ENCODE peak calls at places on chromosomes 13 and 19, in ten cellular contexts. B is GM20000; A is heart left ventricle; K is IMR-90; I is endothelial cell; Q is CD8-positive, alpha-beta T cell; P is body of pancreas; V is osteoblast; T is cardiac fibroblast; O is fibroblast of mammary gland. J is an unnamed sample.

GRCh38 chr19:16040642-16041041 is 35.7 kb upstream of the TPM4 start:
- DNase-seq in B (no peak), A (no peak), K (peak), I (no peak), Q (no peak), P (no peak), V (peak), T (peak), O (peak), J (no peak)

GRCh38 chr19:3151563-3152430 is 16.0 kb downstream of the GNA15 start:
- DNase-seq in B (no peak), A (no peak), K (no peak), I (no peak), Q (no peak), P (no peak), V (no peak), T (peak), O (no peak), J (no peak)

GRCh38 chr13:101579291-101579802 is 126.9 kb downstream of the ITGBL1 start:
- DNase-seq in B (no peak), A (no peak), K (peak), I (no peak), Q (no peak), P (no peak), V (peak), T (peak), O (peak), J (no peak)

GRCh38 chr19:38404858-38405257 is 2.0 kb downstream of the FAM98C start:
- DNase-seq in B (no peak), A (no peak), K (no peak), I (no peak), Q (no peak), P (no peak), V (peak), T (no peak), O (no peak), J (no peak)

GRCh38 chr13:79791471-79792042 is 310.6 kb downstream of the NDFIP2 start:
- DNase-seq in B (no peak), A (no peak), K (no peak), I (no peak), Q (no peak), P (no peak), V (no peak), T (no peak), O (no peak), J (no peak)

GRCh38 chr19:34189917-34190425 is 17.7 kb downstream of the LSM14A start:
- DNase-seq in B (no peak), A (no peak), K (no peak), I (no peak), Q (no peak), P (no peak), V (no peak), T (peak), O (no peak), J (no peak)

GRCh38 chr13:113820813-113821651 is 42.8 kb downstream of the GAS6 start:
- DNase-seq in B (no peak), A (peak), K (peak), I (no peak), Q (no peak), P (peak), V (peak), T (peak), O (peak), J (no peak)

GRCh38 chr19:3975144-3975543 is 4.2 kb upstream of the DAPK3 start:
- DNase-seq in B (no peak), A (no peak), K (no peak), I (no peak), Q (no peak), P (no peak), V (no peak), T (no peak), O (no peak), J (no peak)

GRCh38 chr19:56504581-56504980 is 3.1 kb upstream of the ZNF471 start:
- DNase-seq in B (no peak), A (no peak), K (peak), I (no peak), Q (no peak), P (no peak), V (peak), T (peak), O (peak), J (no peak)

GRCh38 chr13:22486490-22486889 is 694.3 kb upstream of the SGCG start:
- DNase-seq in B (no peak), A (no peak), K (no peak), I (no peak), Q (no peak), P (no peak), V (no peak), T (no peak), O (no peak), J (no peak)

GRCh38 chr19:5005096-5005495 is 36.2 kb downstream of the KDM4B start:
- DNase-seq in B (no peak), A (no peak), K (no peak), I (no peak), Q (no peak), P (no peak), V (peak), T (no peak), O (no peak), J (no peak)

GRCh38 chr19:39296055-39296645 is at the start of gene IFNL1:
- DNase-seq in B (no peak), A (no peak), K (no peak), I (no peak), Q (no peak), P (no peak), V (no peak), T (no peak), O (no peak), J (no peak)

GRCh38 chr13:45850020-45850613 is 1.4 kb downstream of the SIAH3 start:
- DNase-seq in B (no peak), A (no peak), K (no peak), I (no peak), Q (no peak), P (no peak), V (no peak), T (no peak), O (no peak), J (no peak)

GRCh38 chr13:109833071-109833470 is 46.7 kb upstream of the IRS2 start:
- DNase-seq in B (no peak), A (no peak), K (no peak), I (no peak), Q (no peak), P (no peak), V (no peak), T (no peak), O (no peak), J (no peak)

GRCh38 chr19:41325947-41326706 is 16.2 kb downstream of the CCDC97 start:
- DNase-seq in B (peak), A (peak), K (peak), I (no peak), Q (no peak), P (peak), V (peak), T (no peak), O (peak), J (no peak)

GRCh38 chr13:44311011-44311481 is 62.6 kb upstream of the SERP2 start:
- DNase-seq in B (no peak), A (no peak), K (peak), I (no peak), Q (no peak), P (no peak), V (peak), T (peak), O (peak), J (no peak)

GRCh38 chr13:41308241-41308640 is 2.8 kb upstream of the NAA16 start:
- DNase-seq in B (no peak), A (no peak), K (no peak), I (no peak), Q (no peak), P (no peak), V (no peak), T (no peak), O (no peak), J (no peak)

GRCh38 chr19:51271015-51271600 is 20.2 kb downstream of the SIGLECL1 start:
- DNase-seq in B (no peak), A (no peak), K (no peak), I (no peak), Q (no peak), P (no peak), V (peak), T (no peak), O (peak), J (no peak)

GRCh38 chr13:27006519-27007161 is 165.0 kb downstream of the USP12 start:
- DNase-seq in B (no peak), A (no peak), K (peak), I (no peak), Q (no peak), P (peak), V (peak), T (peak), O (peak), J (no peak)

GRCh38 chr13:90510319-90510718 is 837.2 kb upstream of the MIR17HG start:
- DNase-seq in B (no peak), A (no peak), K (no peak), I (no peak), Q (no peak), P (no peak), V (no peak), T (no peak), O (no peak), J (no peak)

GRCh38 chr13:49020940-49021548 is 45.3 kb downstream of the FNDC3A start:
- DNase-seq in B (no peak), A (no peak), K (no peak), I (no peak), Q (no peak), P (no peak), V (peak), T (peak), O (peak), J (no peak)

GRCh38 chr13:59247166-59247565 is 916.6 kb downstream of the DIAPH3 start:
- DNase-seq in B (no peak), A (peak), K (no peak), I (no peak), Q (no peak), P (peak), V (no peak), T (no peak), O (no peak), J (no peak)

GRCh38 chr13:114143806-114144605 is 11.6 kb upstream of the RASA3 start:
- DNase-seq in B (peak), A (peak), K (no peak), I (peak), Q (peak), P (peak), V (peak), T (no peak), O (no peak), J (no peak)

GRCh38 chr13:100544866-100545683 is 43.5 kb downstream of the GGACT start:
- DNase-seq in B (no peak), A (peak), K (no peak), I (no peak), Q (no peak), P (peak), V (peak), T (no peak), O (no peak), J (no peak)

GRCh38 chr19:35125746-35126623 is 8.9 kb downstream of the LGI4 start:
- DNase-seq in B (no peak), A (no peak), K (no peak), I (no peak), Q (no peak), P (no peak), V (no peak), T (no peak), O (no peak), J (no peak)

GRCh38 chr13:22700488-22700887 is 480.3 kb upstream of the SGCG start:
- DNase-seq in B (no peak), A (no peak), K (no peak), I (no peak), Q (no peak), P (no peak), V (no peak), T (no peak), O (no peak), J (no peak)

GRCh38 chr19:32924200-32924599 is 47.6 kb downstream of the CEP89 start:
- DNase-seq in B (no peak), A (no peak), K (peak), I (no peak), Q (no peak), P (no peak), V (peak), T (no peak), O (peak), J (no peak)

GRCh38 chr13:94765814-94766213 is 53.5 kb upstream of the SOX21 start:
- DNase-seq in B (no peak), A (no peak), K (no peak), I (no peak), Q (no peak), P (no peak), V (no peak), T (no peak), O (no peak), J (no peak)

GRCh38 chr19:2540646-2541454 is 64.9 kb downstream of the GADD45B start:
- DNase-seq in B (no peak), A (peak), K (peak), I (peak), Q (no peak), P (peak), V (peak), T (peak), O (peak), J (peak)

GRCh38 chr19:48442116-48443035 is 3.4 kb upstream of the GRWD1 start:
- DNase-seq in B (peak), A (no peak), K (no peak), I (no peak), Q (no peak), P (no peak), V (peak), T (no peak), O (no peak), J (no peak)

GRCh38 chr19:46192990-46193650 is 36.4 kb upstream of the IGFL1 start:
- DNase-seq in B (no peak), A (no peak), K (peak), I (no peak), Q (peak), P (no peak), V (peak), T (peak), O (peak), J (no peak)

GRCh38 chr13:39777527-39778061 is 122.1 kb downstream of the COG6 start:
- DNase-seq in B (no peak), A (no peak), K (peak), I (no peak), Q (no peak), P (no peak), V (peak), T (peak), O (peak), J (no peak)

GRCh38 chr13:51632643-51633357 is 48.5 kb downstream of the WDFY2 start:
- DNase-seq in B (no peak), A (no peak), K (no peak), I (peak), Q (no peak), P (peak), V (no peak), T (no peak), O (no peak), J (peak)

GRCh38 chr19:48635263-48635965 is 1.8 kb downstream of the DBP start:
- DNase-seq in B (peak), A (peak), K (no peak), I (peak), Q (peak), P (peak), V (peak), T (peak), O (no peak), J (no peak)

GRCh38 chr13:77429320-77430142 is 102.6 kb upstream of the MYCBP2 start:
- DNase-seq in B (peak), A (no peak), K (no peak), I (no peak), Q (no peak), P (no peak), V (peak), T (no peak), O (peak), J (no peak)

GRCh38 chr13:112693831-112694497 is 4.1 kb downstream of the ATP11A start:
- DNase-seq in B (no peak), A (peak), K (peak), I (no peak), Q (no peak), P (peak), V (peak), T (peak), O (peak), J (no peak)

GRCh38 chr13:30759748-30760147 is 24.4 kb downstream of the ALOX5AP start:
- DNase-seq in B (no peak), A (no peak), K (peak), I (no peak), Q (no peak), P (no peak), V (no peak), T (no peak), O (no peak), J (no peak)

GRCh38 chr19:49129238-49129583 is 9.9 kb downstream of the PPFIA3 start:
- DNase-seq in B (no peak), A (no peak), K (no peak), I (no peak), Q (no peak), P (no peak), V (peak), T (no peak), O (no peak), J (no peak)

GRCh38 chr13:38687246-38688229 is 661 bp downstream of the FREM2 start:
- DNase-seq in B (no peak), A (no peak), K (no peak), I (peak), Q (no peak), P (peak), V (peak), T (no peak), O (peak), J (peak)
- TF ChIP-seq CTCF in B (no peak), A (no peak), K (no peak), I (no peak), Q (no peak), P (no peak), V (no peak), T (no peak), O (no peak), J (no peak)

DNA sequence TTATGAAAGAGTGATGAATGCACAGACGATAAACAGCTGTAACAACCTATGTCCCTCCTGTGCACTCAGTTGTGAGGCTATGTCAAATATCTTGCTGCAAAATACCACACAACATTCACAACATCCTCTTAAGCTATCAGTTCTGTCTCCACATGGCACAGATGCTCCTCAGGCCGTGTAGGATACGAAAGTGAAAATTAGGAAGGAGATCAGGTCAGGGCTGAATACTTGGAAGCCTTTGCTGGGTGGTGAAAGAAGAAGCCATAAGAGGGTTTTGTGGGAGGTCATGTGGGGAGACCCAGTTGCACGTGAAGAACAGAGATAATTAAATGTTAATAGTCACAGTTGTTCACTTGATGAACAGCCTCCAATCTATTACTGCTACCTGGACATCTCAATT is 58.9 kb downstream of the RXFP2 start:
- DNase-seq in B (no peak), A (no peak), K (no peak), I (no peak), Q (no peak), P (no peak), V (no peak), T (no peak), O (no peak), J (no peak)
- TF ChIP-seq CTCF in B (no peak), A (no peak), K (no peak), I (no peak), Q (no peak), P (no peak), V (no peak), T (no peak), O (no peak), J (no peak)

DNA sequence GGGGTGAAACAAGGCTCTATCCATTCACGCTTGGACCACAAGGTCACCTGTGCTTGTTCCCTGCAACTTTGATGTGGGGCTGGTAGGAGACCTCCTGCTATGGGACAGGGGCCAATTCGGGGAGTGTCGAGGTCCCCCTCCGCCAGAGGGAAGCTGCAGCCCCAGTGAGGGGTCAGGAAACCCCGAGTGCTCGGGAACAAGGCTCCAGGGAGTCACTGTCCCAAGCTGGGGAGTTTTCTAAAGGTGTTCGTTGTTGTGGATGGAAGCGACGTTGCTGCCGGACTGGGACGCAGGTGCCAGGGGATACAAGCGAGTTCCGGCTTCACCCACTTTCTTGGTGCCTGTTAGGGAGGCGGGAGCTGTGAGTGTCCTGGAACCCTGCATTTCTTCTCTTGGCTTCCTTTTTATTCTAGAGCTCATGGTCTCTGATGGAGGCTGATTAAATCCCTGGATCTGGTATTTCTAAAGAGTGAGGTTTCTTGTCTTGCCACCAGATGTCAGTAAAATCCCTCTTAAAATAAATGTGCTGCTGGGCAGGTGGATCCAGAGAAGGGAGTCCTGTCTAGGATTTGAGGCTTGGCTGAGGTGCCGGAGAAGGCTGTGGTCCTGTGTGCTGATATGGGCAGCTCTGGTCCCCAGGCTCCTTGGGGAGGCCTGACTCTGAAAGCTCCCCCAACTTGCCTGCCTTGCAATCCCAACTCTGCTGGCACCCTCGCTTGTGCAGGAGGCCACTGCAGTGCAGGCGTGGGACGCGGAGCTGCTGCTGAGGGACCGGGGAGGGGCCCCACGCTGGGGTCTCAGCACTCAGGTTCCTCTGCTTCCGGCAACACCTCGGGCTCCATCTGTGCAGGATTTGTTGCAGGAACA is 153.9 kb downstream of the TEX29 start:
- DNase-seq in B (peak), A (no peak), K (peak), I (peak), Q (no peak), P (peak), V (peak), T (peak), O (peak), J (peak)
- TF ChIP-seq CTCF in B (no peak), A (peak), K (peak), I (peak), Q (no peak), P (peak), V (peak), T (peak), O (peak), J (peak)

GRCh38 chr19:47227347-47228167 is 3.4 kb downstream of the BBC3 start:
- DNase-seq in B (peak), A (peak), K (peak), I (peak), Q (peak), P (peak), V (peak), T (peak), O (peak), J (peak)

GRCh38 chr19:47226426-47227346 is 4.3 kb downstream of the BBC3 start:
- DNase-seq in B (peak), A (peak), K (peak), I (peak), Q (peak), P (peak), V (peak), T (peak), O (peak), J (no peak)

GRCh38 chr19:47228168-47228936 is 2.6 kb downstream of the BBC3 start:
- DNase-seq in B (peak), A (peak), K (peak), I (no peak), Q (peak), P (peak), V (peak), T (peak), O (no peak), J (no peak)

GRCh38 chr19:47228937-47229673 is 1.9 kb downstream of the BBC3 start:
- DNase-seq in B (no peak), A (no peak), K (peak), I (no peak), Q (peak), P (no peak), V (peak), T (peak), O (peak), J (no peak)

GRCh38 chr19:47225746-47226425 is 5.1 kb downstream of the BBC3 start:
- DNase-seq in B (peak), A (peak), K (peak), I (peak), Q (peak), P (peak), V (peak), T (peak), O (peak), J (peak)
- TF ChIP-seq CTCF in B (no peak), A (peak), K (peak), I (peak), Q (peak), P (peak), V (no peak), T (peak), O (no peak), J (peak)

GRCh38 chr13:97330448-97330847 is 103.5 kb upstream of the RAP2A start:
- DNase-seq in B (no peak), A (no peak), K (no peak), I (no peak), Q (no peak), P (no peak), V (no peak), T (no peak), O (no peak), J (no peak)
- TF ChIP-seq CTCF in B (no peak), A (no peak), K (no peak), I (no peak), Q (no peak), P (no peak), V (no peak), T (no peak), O (no peak), J (no peak)